ENCODE peak calls at places on chromosomes 3 and 15, in four cellular contexts. V is AG09309, U is lung, D is type B pancreatic cell. P is an unnamed sample.

GRCh38 chr3:127940116-127940515 is 25.1 kb downstream of the KBTBD12 start:
- DNase-seq in V (no peak), U (no peak), D (no peak), P (no peak)

GRCh38 chr3:100045696-100046095 is 68.6 kb downstream of the FILIP1L start:
- DNase-seq in V (peak), U (no peak), D (no peak), P (peak)

GRCh38 chr3:132405609-132406299 is 11.5 kb upstream of the DNAJC13 start:
- DNase-seq in V (no peak), U (no peak), D (no peak), P (no peak)

GRCh38 chr3:52405601-52406115 is 39.2 kb downstream of the SEMA3G start:
- DNase-seq in V (no peak), U (no peak), D (no peak), P (no peak)

GRCh38 chr15:47620960-47621681 is 96.2 kb upstream of the SEMA6D start:
- DNase-seq in V (no peak), U (no peak), D (no peak), P (no peak)

GRCh38 chr15:90203922-90204321 is 2.8 kb downstream of the SEMA4B start:
- DNase-seq in V (no peak), U (no peak), D (no peak), P (no peak)

GRCh38 chr3:17489139-17489538 is 253.3 kb downstream of the TBC1D5 start:
- DNase-seq in V (no peak), U (no peak), D (no peak), P (no peak)

GRCh38 chr3:193853511-193854219 is 260.7 kb downstream of the OPA1 start:
- DNase-seq in V (no peak), U (no peak), D (no peak), P (no peak)

GRCh38 chr3:39216176-39216790 is 23.9 kb upstream of the XIRP1 start:
- DNase-seq in V (no peak), U (no peak), D (no peak), P (no peak)

GRCh38 chr3:44476181-44476599 is 1.3 kb downstream of the ZNF445 start:
- DNase-seq in V (no peak), U (no peak), D (no peak), P (peak)

GRCh38 chr3:14803101-14803980 is 15.4 kb upstream of the FGD5 start:
- DNase-seq in V (no peak), U (no peak), D (no peak), P (no peak)

GRCh38 chr3:173396191-173397041 is 1.1 kb upstream of the NLGN1 start:
- DNase-seq in V (no peak), U (no peak), D (no peak), P (no peak)

GRCh38 chr15:76823903-76824302 is 81.2 kb downstream of the SCAPER start:
- DNase-seq in V (no peak), U (no peak), D (no peak), P (no peak)

GRCh38 chr15:58293622-58294550 is 137.9 kb upstream of the LIPC start:
- DNase-seq in V (no peak), U (no peak), D (no peak), P (no peak)

GRCh38 chr3:4852780-4853748 is 126.2 kb upstream of the BHLHE40 start:
- DNase-seq in V (no peak), U (no peak), D (no peak), P (no peak)

GRCh38 chr3:52353291-52353855 is 37.3 kb downstream of the DNAH1 start:
- DNase-seq in V (no peak), U (no peak), D (no peak), P (no peak)

GRCh38 chr15:78714890-78715289 is 73.9 kb upstream of the CHRNB4 start:
- DNase-seq in V (no peak), U (no peak), D (no peak), P (no peak)

GRCh38 chr3:23865595-23866396 is 51.0 kb downstream of the NKIRAS1 start:
- DNase-seq in V (no peak), U (no peak), D (no peak), P (no peak)

GRCh38 chr3:144167634-144168033 is 196.0 kb downstream of the DIPK2A start:
- DNase-seq in V (no peak), U (no peak), D (no peak), P (no peak)

GRCh38 chr3:139541156-139541897 is 1.8 kb upstream of the RBP1 start:
- DNase-seq in V (no peak), U (no peak), D (no peak), P (no peak)

GRCh38 chr3:77699292-77699691 is 659.4 kb downstream of the ROBO2 start:
- DNase-seq in V (no peak), U (no peak), D (no peak), P (no peak)

GRCh38 chr15:66580643-66581042 is 14.8 kb upstream of the LCTL start:
- DNase-seq in V (no peak), U (no peak), D (no peak), P (no peak)

GRCh38 chr3:117398166-117398954 is 688.8 kb downstream of the TUSC7 start:
- DNase-seq in V (no peak), U (no peak), D (no peak), P (no peak)

DNA sequence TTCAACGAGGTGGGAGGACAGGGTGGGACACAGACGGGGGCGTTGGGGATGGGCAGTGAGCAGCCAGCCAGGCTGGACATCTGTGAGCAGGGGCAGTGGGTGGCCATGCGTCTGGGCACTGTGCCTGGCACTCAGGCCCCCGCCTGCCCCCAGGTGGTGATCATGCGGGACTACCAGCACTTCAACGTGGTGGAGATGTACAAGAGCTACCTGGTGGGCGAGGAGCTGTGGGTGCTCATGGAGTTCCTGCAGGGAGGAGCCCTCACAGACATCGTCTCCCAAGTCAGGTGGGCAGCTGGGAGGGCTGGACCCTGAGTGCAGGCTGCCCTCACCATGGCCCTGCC is 10.2 kb downstream of the ANKRD63 start:
- DNase-seq in V (no peak), U (no peak), D (no peak), P (no peak)
- TF ChIP-seq CTCF in V (no peak), U (no peak), D (no peak), P (no peak)

DNA sequence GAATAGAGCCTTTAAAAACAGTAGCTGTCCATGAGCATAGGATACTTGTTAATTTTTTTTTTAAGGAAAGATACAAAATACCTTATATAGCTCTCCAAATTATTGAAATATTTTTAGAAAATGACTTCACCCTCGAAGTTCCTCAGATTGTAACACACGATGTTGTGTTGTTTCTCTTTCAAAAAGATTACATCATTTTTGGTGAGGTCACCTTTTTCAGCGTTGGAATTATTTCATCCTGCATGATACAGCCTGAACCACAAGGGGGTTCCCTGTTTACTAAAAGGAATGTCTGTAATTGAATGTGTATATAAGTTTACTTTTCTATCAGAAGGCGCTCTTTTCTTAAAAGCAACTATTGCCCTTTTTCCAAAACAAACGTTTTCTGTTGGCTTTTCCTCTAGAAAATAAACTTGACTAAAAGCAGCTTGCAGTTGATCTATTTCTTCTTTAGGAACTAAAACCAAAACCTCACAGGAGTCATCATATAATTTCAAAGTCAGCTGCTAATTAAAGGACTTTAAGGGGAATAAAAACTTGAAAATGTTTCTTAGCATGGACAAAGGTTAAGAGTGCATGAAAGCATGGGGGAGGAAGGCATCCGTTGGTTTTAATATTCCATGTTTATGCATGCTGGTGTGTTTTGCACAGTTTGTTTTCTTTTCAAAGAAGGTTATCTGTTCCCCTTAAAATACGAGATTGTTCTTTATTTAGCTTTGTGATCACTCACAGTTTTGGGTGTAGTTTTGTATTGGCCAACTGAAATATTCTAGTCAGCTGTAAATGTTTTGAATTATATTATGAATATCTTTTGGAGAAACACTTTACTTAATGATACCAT is 29.4 kb downstream of the LYSMD4 start:
- DNase-seq in V (peak), U (no peak), D (no peak), P (no peak)
- TF ChIP-seq CTCF in V (peak), U (peak), D (peak), P (peak)

DNA sequence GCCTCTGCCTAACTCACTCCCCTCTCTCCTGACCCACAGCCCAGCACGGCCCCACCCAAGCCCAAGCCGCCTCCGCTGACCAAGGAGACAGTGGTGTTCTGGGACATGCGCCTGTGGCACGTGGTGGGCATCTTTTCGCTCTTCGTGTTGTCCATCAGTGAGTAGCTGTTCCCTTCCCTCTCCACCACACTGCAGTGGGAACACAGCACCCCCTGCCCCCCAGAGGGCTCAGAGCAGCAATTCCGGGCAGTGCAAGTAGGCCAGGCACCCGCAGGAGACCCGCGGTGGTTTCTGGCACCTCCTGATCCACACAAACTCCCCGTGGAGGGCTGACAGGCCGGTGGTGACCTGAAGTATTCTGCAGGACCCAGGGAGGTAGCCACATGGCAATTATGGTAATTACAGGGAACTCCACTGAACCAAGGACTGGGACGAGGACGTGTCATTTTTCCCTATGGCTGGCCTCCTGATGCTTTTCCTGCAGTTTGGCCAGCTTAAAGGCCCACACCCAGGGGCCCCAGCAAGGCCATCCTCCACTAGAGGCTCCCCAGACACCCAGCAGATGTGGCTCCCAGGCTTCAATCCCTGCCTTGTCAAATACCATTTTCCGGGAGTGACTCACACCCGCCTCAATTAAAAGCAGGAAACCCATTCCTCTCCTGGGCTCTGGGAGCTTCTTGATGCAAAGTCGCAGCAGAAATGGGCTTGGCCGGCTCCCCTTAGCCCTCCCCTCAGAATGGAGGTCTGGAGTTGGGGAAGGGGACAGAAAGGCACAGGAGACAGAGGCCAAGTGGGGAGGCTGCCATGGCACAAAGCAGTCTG is 4.8 kb downstream of the TMIE start:
- DNase-seq in V (peak), U (no peak), D (no peak), P (no peak)
- TF ChIP-seq CTCF in V (peak), U (no peak), D (no peak), P (no peak)

DNA sequence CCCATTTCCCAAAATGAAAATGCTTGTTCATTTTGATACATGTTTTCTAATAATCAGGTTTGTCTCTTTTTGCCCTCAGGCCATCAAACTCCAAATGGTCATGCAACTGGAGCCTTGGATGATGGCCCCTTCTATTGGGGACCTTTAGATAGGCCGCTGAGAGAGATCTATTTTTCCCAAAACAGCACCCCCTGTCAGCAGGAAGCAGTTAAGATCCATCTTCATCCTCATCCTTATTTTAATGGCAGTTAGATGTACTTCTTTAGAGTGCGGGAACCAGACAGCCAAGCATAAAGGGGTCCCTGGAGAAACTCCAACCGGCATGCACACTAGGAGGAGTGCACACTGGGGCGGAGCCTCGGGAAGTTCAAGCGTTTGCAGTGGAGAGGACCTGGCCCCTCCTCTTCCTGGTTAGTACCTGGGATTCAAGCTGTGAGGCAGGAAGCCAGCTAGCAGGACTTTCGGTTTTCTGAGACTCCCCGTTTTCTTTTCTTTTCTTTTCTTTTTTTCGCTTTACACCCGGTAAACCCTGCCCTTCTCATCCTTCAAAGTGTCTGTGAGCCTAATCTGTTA is 31.9 kb upstream of the STRIT1 start:
- DNase-seq in V (no peak), U (no peak), D (no peak), P (no peak)
- TF ChIP-seq CTCF in V (peak), U (no peak), D (peak), P (peak)